ENCODE peak calls at places on chromosomes 3 and 15, in six cellular contexts. Q is activated CD8-positive, alpha-beta memory T cell treated with anti-CD3 and anti-CD28 coated beads for 48 hours; C is pons; G is NAMALWA; T is HT1080; R is iris pigment epithelial cell. O is an unnamed sample.

GRCh38 chr3:12705981-12706380 is 42.1 kb upstream of the RAF1 start:
- DNase-seq in G (no peak), Q (no peak), R (no peak), C (no peak), T (no peak), O (peak)

GRCh38 chr15:77637851-77638402 is 5.2 kb upstream of the LINGO1 start:
- DNase-seq in G (no peak), Q (no peak), R (no peak), C (no peak), T (no peak), O (no peak)

GRCh38 chr3:187131981-187132380 is 7.3 kb downstream of the RPL39L start:
- DNase-seq in R (no peak), G (no peak), T (no peak), Q (no peak), C (no peak), O (no peak)

GRCh38 chr15:33140326-33140725 is 54.2 kb downstream of the FMN1 start:
- DNase-seq in G (no peak), R (no peak), T (no peak), C (no peak), Q (no peak), O (no peak)

GRCh38 chr3:21447471-21448205 is 303.4 kb downstream of the ZNF385D start:
- DNase-seq in C (no peak), Q (no peak), T (no peak), R (peak), G (no peak), O (peak)

GRCh38 chr15:42274693-42274971 is 1.4 kb upstream of the TMEM87A start:
- DNase-seq in Q (no peak), G (no peak), T (no peak), C (no peak), R (no peak), O (no peak)

GRCh38 chr3:52054689-52055511 is 1.5 kb downstream of the DUSP7 start:
- DNase-seq in R (no peak), Q (no peak), T (no peak), G (peak), C (no peak), O (peak)

GRCh38 chr3:77191640-77192039 is 151.7 kb downstream of the ROBO2 start:
- DNase-seq in Q (no peak), T (no peak), R (no peak), G (no peak), C (no peak), O (no peak)

GRCh38 chr3:28130836-28131235 is 110.6 kb upstream of the CMC1 start:
- DNase-seq in G (no peak), T (no peak), C (no peak), R (no peak), Q (no peak), O (no peak)

GRCh38 chr15:31278056-31278445 is 48.6 kb upstream of the KLF13 start:
- DNase-seq in T (no peak), Q (no peak), C (no peak), R (no peak), G (no peak), O (no peak)

GRCh38 chr3:11060500-11061251 is 68.1 kb downstream of the SLC6A1 start:
- DNase-seq in T (peak), G (peak), Q (peak), C (peak), R (peak), O (peak)

GRCh38 chr3:141940204-141940776 is 63.8 kb downstream of the ATP1B3 start:
- DNase-seq in T (peak), R (peak), Q (peak), G (peak), C (peak), O (peak)

GRCh38 chr3:29203846-29204245 is 77.0 kb upstream of the RBMS3 start:
- DNase-seq in G (no peak), R (peak), Q (no peak), C (no peak), T (no peak), O (peak)

GRCh38 chr3:40645883-40646282 is 121.1 kb downstream of the ZNF621 start:
- DNase-seq in C (no peak), Q (no peak), R (peak), T (peak), G (no peak), O (no peak)

GRCh38 chr15:52112203-52112750 is 298 bp downstream of the BCL2L10 start:
- DNase-seq in Q (no peak), R (no peak), G (no peak), T (no peak), C (no peak), O (peak)

GRCh38 chr3:157408499-157409149 is 28.0 kb upstream of the PTX3 start:
- DNase-seq in C (no peak), T (no peak), G (no peak), R (no peak), Q (no peak), O (no peak)

GRCh38 chr3:65318231-65318630 is 630.4 kb upstream of the ADAMTS9 start:
- DNase-seq in G (no peak), T (no peak), Q (no peak), R (no peak), C (no peak), O (peak)

GRCh38 chr3:175121225-175121624 is 262.1 kb downstream of the NAALADL2 start:
- DNase-seq in C (no peak), Q (no peak), T (no peak), G (peak), R (no peak), O (no peak)

GRCh38 chr3:94431831-94432230 is 369.0 kb downstream of the NSUN3 start:
- DNase-seq in C (no peak), T (no peak), Q (no peak), R (peak), G (no peak), O (no peak)